ENCODE peak calls at places on chromosomes 12 and 14, in nine cellular contexts. K, Z, V, Q, H, P, W, D and A are unnamed samples.
A peak's percentile ranks its signal among the peaks of the same experiment; 100 is the strongest.

GRCh38 chr14:42047421-42048045 is 440.9 kb downstream of the LRFN5 start:
- DNase-seq in H (no peak), W (no peak), P (no peak), Z (no peak), D (peak; percentile 29), Q (no peak), K (no peak), V (peak; percentile 40), A (no peak)

GRCh38 chr12:24380122-24380521 is 430.7 kb upstream of the SOX5 start:
- DNase-seq in Q (no peak), H (no peak), D (no peak), Z (no peak), W (no peak), V (no peak), P (no peak), K (no peak), A (no peak)

GRCh38 chr12:64890873-64891468 is 66.5 kb downstream of the TBC1D30 start:
- DNase-seq in K (no peak), D (peak; percentile 74), V (peak; percentile 82), H (peak; percentile 44), Q (no peak), Z (no peak), P (no peak), W (no peak), A (no peak)

GRCh38 chr12:6855322-6855721 is 3.4 kb downstream of the USP5 start:
- DNase-seq in H (no peak), Q (peak; percentile 39), V (no peak), Z (no peak), K (no peak), W (no peak), D (no peak), P (no peak), A (peak; percentile 63)

GRCh38 chr14:61893371-61893940 is 131.2 kb downstream of the SNAPC1 start:
- DNase-seq in Q (no peak), V (no peak), Z (no peak), K (no peak), W (no peak), P (no peak), D (no peak), H (no peak), A (no peak)

GRCh38 chr12:99706736-99707473 is 59.4 kb downstream of the GARIN6 start:
- DNase-seq in Q (no peak), W (no peak), D (no peak), Z (no peak), V (no peak), K (no peak), P (no peak), H (no peak), A (no peak)

GRCh38 chr14:60189923-60190840 is 25.0 kb upstream of the DHRS7 start:
- DNase-seq in Z (no peak), P (no peak), H (no peak), D (no peak), K (no peak), V (no peak), W (no peak), Q (no peak), A (no peak)

GRCh38 chr14:105486974-105487448 is 325 bp downstream of the CRIP1 start:
- DNase-seq in W (peak; percentile 81), D (no peak), P (peak; percentile 88), H (no peak), Q (peak; percentile 86), K (peak; percentile 44), V (no peak), Z (no peak), A (peak; percentile 95)

GRCh38 chr12:69238589-69239285 is 632 bp upstream of the CPSF6 start:
- DNase-seq in K (no peak), W (no peak), D (no peak), V (peak; percentile 12), P (no peak), Z (no peak), H (no peak), Q (no peak), A (no peak)

GRCh38 chr12:27244680-27245005 is 557 bp downstream of the STK38L start:
- DNase-seq in P (no peak), Q (no peak), H (no peak), V (peak; percentile 61), D (peak; percentile 50), Z (no peak), W (no peak), K (no peak), A (no peak)

GRCh38 chr14:43116341-43116740 is 1390.7 kb downstream of the FSCB start:
- DNase-seq in V (peak; percentile 5), P (no peak), Z (no peak), D (no peak), H (no peak), W (no peak), K (no peak), Q (no peak), A (no peak)

GRCh38 chr14:84465890-84466289 is 1064.1 kb upstream of the FLRT2 start:
- DNase-seq in Z (no peak), K (no peak), P (no peak), V (no peak), D (no peak), H (no peak), W (no peak), Q (no peak), A (no peak)

GRCh38 chr14:74525361-74525851 is 31.8 kb downstream of the ISCA2 start:
- DNase-seq in P (no peak), Z (no peak), W (no peak), H (no peak), Q (no peak), K (no peak), D (no peak), V (no peak), A (no peak)

GRCh38 chr12:62720661-62721330 is 214.2 kb downstream of the PPM1H start:
- DNase-seq in H (no peak), P (no peak), W (no peak), D (peak; percentile 67), K (no peak), Q (no peak), Z (no peak), V (peak; percentile 67), A (no peak)

GRCh38 chr14:80364274-80364673 is 153.0 kb upstream of the DIO2 start:
- DNase-seq in V (peak; percentile 61), H (peak; percentile 14), Q (no peak), Z (no peak), P (no peak), D (peak; percentile 51), K (no peak), W (no peak), A (no peak)

GRCh38 chr12:5945071-5946008 is at the start of gene ANO2:
- DNase-seq in D (peak; percentile 6), W (no peak), H (no peak), Q (no peak), V (no peak), P (no peak), Z (peak; percentile 50), K (no peak), A (peak; percentile 87)

GRCh38 chr14:78141590-78141989 is 28.6 kb upstream of the NRXN3 start:
- DNase-seq in P (no peak), K (no peak), Q (no peak), H (no peak), V (no peak), W (no peak), Z (no peak), D (no peak), A (no peak)

GRCh38 chr14:54589076-54589475 is 22.1 kb downstream of the SAMD4A start:
- DNase-seq in Z (no peak), V (no peak), D (no peak), H (no peak), K (no peak), Q (no peak), W (no peak), P (no peak), A (no peak)

GRCh38 chr14:75783602-75784313 is 122.7 kb downstream of the TTLL5 start:
- DNase-seq in V (no peak), W (no peak), H (no peak), P (no peak), Q (no peak), D (no peak), K (no peak), Z (no peak), A (no peak)

GRCh38 chr14:23063601-23064000 is 6.3 kb upstream of the CDH24 start:
- DNase-seq in P (no peak), D (no peak), V (no peak), W (no peak), Q (no peak), K (no peak), Z (no peak), H (no peak), A (no peak)

GRCh38 chr12:112164326-112164660 is 38.9 kb downstream of the TRAFD1 start:
- DNase-seq in Z (no peak), K (no peak), H (no peak), V (no peak), D (no peak), W (no peak), Q (no peak), P (no peak), A (no peak)

GRCh38 chr12:125050446-125050845 is 14.8 kb upstream of the AACS start:
- DNase-seq in D (no peak), V (no peak), Z (no peak), H (no peak), P (no peak), Q (no peak), W (no peak), K (no peak), A (no peak)

GRCh38 chr14:39266871-39267591 is 33.3 kb downstream of the MIA2 start:
- DNase-seq in Z (peak; percentile 37), D (peak; percentile 89), W (peak; percentile 91), K (peak; percentile 67), V (peak; percentile 85), P (peak; percentile 84), H (peak; percentile 58), Q (peak; percentile 90), A (peak; percentile 95)

GRCh38 chr12:95218164-95218851 is 701 bp downstream of the VEZT start:
- DNase-seq in P (no peak), K (no peak), H (peak; percentile 59), D (peak; percentile 54), V (peak; percentile 62), W (no peak), Q (no peak), Z (no peak), A (no peak)

GRCh38 chr12:104748356-104748755 is 209.7 kb downstream of the SLC41A2 start:
- DNase-seq in D (no peak), H (no peak), V (no peak), Q (no peak), K (no peak), P (no peak), W (no peak), Z (no peak), A (no peak)

GRCh38 chr14:59275668-59276067 is 87.2 kb downstream of the DAAM1 start:
- DNase-seq in Q (no peak), Z (no peak), H (peak; percentile 45), V (peak; percentile 90), W (no peak), P (no peak), D (peak; percentile 86), K (no peak), A (no peak)

GRCh38 chr12:49126852-49127763 is 4.1 kb downstream of the TUBA1B start:
- DNase-seq in Q (no peak), D (no peak), Z (no peak), W (no peak), K (no peak), P (no peak), V (no peak), H (no peak), A (no peak)

GRCh38 chr14:102795060-102795925 is 18.0 kb downstream of the TRAF3 start:
- DNase-seq in W (peak; percentile 68), K (no peak), H (peak; percentile 86), Z (no peak), P (peak; percentile 30), V (peak; percentile 94), D (peak; percentile 93), Q (no peak), A (no peak)

GRCh38 chr14:71730471-71730870 is 201.8 kb upstream of the RGS6 start:
- DNase-seq in W (no peak), D (no peak), P (no peak), K (no peak), V (no peak), Z (no peak), Q (no peak), H (no peak), A (no peak)

GRCh38 chr14:25570483-25570882 is 520.5 kb upstream of the STXBP6 start:
- DNase-seq in W (no peak), K (no peak), P (no peak), D (no peak), Z (no peak), H (no peak), V (no peak), Q (no peak), A (no peak)

GRCh38 chr12:27869567-27869966 is 89.5 kb upstream of the MANSC4 start:
- DNase-seq in Q (no peak), Z (no peak), P (peak; percentile 59), V (peak; percentile 23), W (no peak), D (peak; percentile 60), K (no peak), H (no peak), A (peak; percentile 8)